ENCODE peak calls at places on chromosomes 3 and 15, in six cellular contexts. Y is colonic mucosa; P is endothelial cell; J is CD8-positive, alpha-beta T cell; U is AG09309; M is fibroblast of mammary gland. K is an unnamed sample.

GRCh38 chr3:197001972-197002700 is 27.5 kb downstream of the MELTF start:
- DNase-seq in Y (no peak), P (no peak), J (no peak), U (no peak), M (peak), K (no peak)

GRCh38 chr3:193572426-193572908 is 17.8 kb upstream of the ATP13A4 start:
- DNase-seq in Y (peak), P (peak), J (peak), U (peak), M (peak), K (peak)

GRCh38 chr15:67915374-67916050 is 75.7 kb upstream of the RNU6-1 start:
- DNase-seq in Y (peak), P (no peak), J (no peak), U (no peak), M (no peak), K (no peak)

GRCh38 chr3:75906555-75907112 is 121.3 kb upstream of the ZNF717 start:
- DNase-seq in Y (no peak), P (peak), J (no peak), U (peak), M (no peak), K (no peak)

GRCh38 chr3:159791336-159791735 is 197.3 kb upstream of the IL12A start:
- DNase-seq in Y (no peak), P (no peak), J (no peak), U (no peak), M (no peak), K (no peak)

GRCh38 chr15:22866066-22866465 is 27.6 kb downstream of the NIPA2 start:
- DNase-seq in Y (no peak), P (no peak), J (no peak), U (no peak), M (no peak), K (no peak)

GRCh38 chr15:40595773-40596172 is 1.7 kb downstream of the KNL1 start:
- DNase-seq in Y (no peak), P (no peak), J (no peak), U (no peak), M (no peak), K (no peak)

GRCh38 chr3:179451335-179452165 is at the start of gene GNB4:
- DNase-seq in Y (peak), P (peak), J (peak), U (peak), M (peak), K (peak)

GRCh38 chr15:71532994-71533393 is 277.4 kb upstream of the NR2E3 start:
- DNase-seq in Y (no peak), P (peak), J (no peak), U (no peak), M (peak), K (peak)

GRCh38 chr15:33425149-33425548 is 114.4 kb downstream of the RYR3 start:
- DNase-seq in Y (no peak), P (no peak), J (no peak), U (no peak), M (peak), K (no peak)

GRCh38 chr3:102181202-102181920 is 253.5 kb upstream of the ZPLD1 start:
- DNase-seq in Y (no peak), P (no peak), J (no peak), U (peak), M (peak), K (no peak)

GRCh38 chr15:31300208-31300661 is 26.4 kb upstream of the KLF13 start:
- DNase-seq in Y (no peak), P (no peak), J (no peak), U (no peak), M (no peak), K (no peak)

GRCh38 chr3:167450195-167450594 is 23.6 kb downstream of the SERPINI2 start:
- DNase-seq in Y (no peak), P (no peak), J (no peak), U (no peak), M (no peak), K (no peak)

GRCh38 chr3:65914032-65914739 is 124.5 kb downstream of the MAGI1 start:
- DNase-seq in Y (no peak), P (no peak), J (no peak), U (no peak), M (no peak), K (no peak)

GRCh38 chr3:188407158-188407880 is 253.4 kb downstream of the LPP start:
- DNase-seq in Y (no peak), P (no peak), J (no peak), U (no peak), M (peak), K (no peak)

GRCh38 chr3:155093261-155093660 is 13.1 kb downstream of the MME start:
- DNase-seq in Y (no peak), P (no peak), J (no peak), U (no peak), M (no peak), K (no peak)

GRCh38 chr3:16478516-16478915 is 35.0 kb downstream of the RFTN1 start:
- DNase-seq in Y (no peak), P (no peak), J (no peak), U (peak), M (peak), K (no peak)

GRCh38 chr3:46368569-46368968 is 2.2 kb upstream of the CCR5 start:
- DNase-seq in Y (peak), P (peak), J (peak), U (no peak), M (peak), K (peak)

GRCh38 chr15:49135893-49136292 is 19.5 kb downstream of the COPS2 start:
- DNase-seq in Y (no peak), P (no peak), J (no peak), U (peak), M (peak), K (no peak)

GRCh38 chr3:51934139-51934850 is 7.4 kb downstream of the RRP9 start:
- DNase-seq in Y (no peak), P (no peak), J (no peak), U (no peak), M (no peak), K (no peak)

GRCh38 chr3:126456211-126456610 is 19.5 kb downstream of the ZXDC start:
- DNase-seq in Y (no peak), P (no peak), J (no peak), U (no peak), M (no peak), K (no peak)

GRCh38 chr3:46209751-46210470 is 1.8 kb upstream of the CCR1 start:
- DNase-seq in Y (no peak), P (no peak), J (no peak), U (no peak), M (no peak), K (no peak)

GRCh38 chr15:60370804-60371700 is 26.7 kb downstream of the ANXA2 start:
- DNase-seq in Y (peak), P (no peak), J (no peak), U (peak), M (peak), K (no peak)

GRCh38 chr15:25527118-25527517 is 88.3 kb upstream of the UBE3A start:
- DNase-seq in Y (no peak), P (no peak), J (no peak), U (no peak), M (peak), K (no peak)

GRCh38 chr3:51343918-51344687 is 41.0 kb upstream of the MANF start:
- DNase-seq in Y (no peak), P (no peak), J (no peak), U (peak), M (peak), K (no peak)

GRCh38 chr3:160616721-160617120 is 51.4 kb upstream of the KPNA4 start:
- DNase-seq in Y (no peak), P (no peak), J (no peak), U (no peak), M (peak), K (no peak)

GRCh38 chr15:99110581-99111320 is 5.9 kb downstream of the SYNM start:
- DNase-seq in Y (no peak), P (no peak), J (no peak), U (no peak), M (no peak), K (no peak)

GRCh38 chr15:64763874-64764273 is 11.5 kb downstream of the RBPMS2 start:
- DNase-seq in Y (no peak), P (no peak), J (no peak), U (no peak), M (no peak), K (no peak)
- TF ChIP-seq CTCF in Y (no peak), P (no peak), J (no peak), U (no peak), M (no peak), K (no peak)

GRCh38 chr15:65962187-65962586 is 92.9 kb downstream of the RAB11A start:
- DNase-seq in Y (no peak), P (no peak), J (no peak), U (no peak), M (no peak), K (no peak)
- TF ChIP-seq CTCF in Y (no peak), P (no peak), J (no peak), U (peak), M (no peak), K (no peak)

DNA sequence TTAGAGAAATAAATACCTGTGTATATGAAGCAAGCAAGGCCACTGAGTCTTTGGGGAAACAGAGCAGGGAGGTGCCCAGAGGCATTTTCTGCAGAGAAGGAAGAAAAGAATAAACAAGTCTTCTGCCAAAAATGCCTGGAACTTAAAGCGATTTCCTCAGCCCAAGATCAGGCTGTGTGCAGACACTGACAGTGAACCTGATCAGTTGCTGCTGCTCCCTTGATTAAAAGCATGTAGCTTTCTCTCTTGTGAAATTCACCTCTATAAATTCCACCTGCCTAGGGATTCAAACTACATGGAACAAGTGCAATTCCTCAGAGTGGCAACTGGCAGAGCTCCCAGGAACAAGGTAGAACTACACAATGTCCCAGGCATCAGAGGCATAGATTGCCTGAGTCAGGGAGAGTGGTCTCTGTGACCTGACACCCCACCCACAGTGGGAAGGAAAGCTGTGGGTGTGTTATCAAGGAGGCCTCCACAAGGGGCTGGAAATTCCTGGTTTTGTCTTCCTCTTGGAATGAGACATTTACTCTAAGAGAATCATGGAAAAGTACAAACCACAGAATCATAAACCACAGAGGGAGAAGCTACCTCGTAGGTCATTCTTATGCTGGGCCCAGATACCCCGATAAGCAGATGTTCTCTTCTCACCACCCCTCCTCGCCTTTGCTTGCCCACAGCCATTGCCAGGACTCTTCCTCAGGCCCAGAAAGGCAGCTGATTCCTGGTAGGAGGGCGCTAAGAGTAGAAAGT is 1.8 kb upstream of the ZBTB38 start:
- DNase-seq in Y (peak), P (no peak), J (no peak), U (peak), M (peak), K (no peak)
- TF ChIP-seq CTCF in Y (no peak), P (no peak), J (no peak), U (no peak), M (peak), K (no peak)

GRCh38 chr3:64687781-64688515 is at the start of gene ADAMTS9:
- DNase-seq in Y (peak), P (peak), J (no peak), U (no peak), M (peak), K (no peak)
- TF ChIP-seq CTCF in Y (no peak), P (no peak), J (no peak), U (no peak), M (no peak), K (no peak)

DNA sequence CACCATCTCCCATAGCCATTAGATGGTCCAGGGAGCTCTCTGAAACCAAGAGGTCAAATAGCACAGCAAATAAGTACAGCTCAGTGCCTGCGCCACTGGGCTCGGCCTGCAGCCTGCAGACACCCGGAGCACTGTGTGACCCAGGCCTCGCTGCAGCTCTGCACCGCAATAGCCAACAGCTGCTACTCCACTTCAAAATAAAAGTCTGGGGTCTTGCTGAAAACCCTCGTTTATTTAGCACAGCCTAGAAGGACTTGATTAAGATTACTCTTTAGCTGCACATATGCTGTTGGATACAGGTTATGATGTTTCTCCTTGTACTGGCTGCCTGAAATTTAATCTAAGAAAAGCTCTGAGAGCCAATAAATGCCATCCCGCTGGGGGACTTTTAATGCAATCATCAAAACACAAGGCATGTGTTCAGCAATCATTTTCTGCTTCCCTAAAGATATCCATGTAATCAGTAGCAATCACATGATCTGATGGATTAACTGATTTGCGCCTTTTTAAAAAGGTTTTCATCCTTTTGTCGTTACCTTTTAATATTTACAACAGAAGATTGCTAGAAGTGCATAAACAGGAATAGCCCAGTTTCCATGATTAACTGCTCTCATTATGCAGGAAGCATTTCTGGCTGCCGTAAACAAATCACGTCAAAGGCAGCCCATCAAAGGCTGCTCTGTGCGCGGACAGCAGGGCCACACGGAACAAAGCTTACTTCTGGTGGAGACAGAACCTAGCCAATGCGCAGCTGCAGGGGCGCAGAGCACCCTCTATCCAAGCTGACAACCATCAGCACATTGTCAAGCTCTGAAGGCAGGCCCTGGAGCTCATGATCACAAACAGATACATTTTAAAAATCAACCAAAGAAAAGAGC is 58.8 kb downstream of the CLASP2 start:
- DNase-seq in Y (peak), P (peak), J (peak), U (no peak), M (peak), K (peak)
- TF ChIP-seq CTCF in Y (no peak), P (no peak), J (no peak), U (peak), M (no peak), K (no peak)

DNA sequence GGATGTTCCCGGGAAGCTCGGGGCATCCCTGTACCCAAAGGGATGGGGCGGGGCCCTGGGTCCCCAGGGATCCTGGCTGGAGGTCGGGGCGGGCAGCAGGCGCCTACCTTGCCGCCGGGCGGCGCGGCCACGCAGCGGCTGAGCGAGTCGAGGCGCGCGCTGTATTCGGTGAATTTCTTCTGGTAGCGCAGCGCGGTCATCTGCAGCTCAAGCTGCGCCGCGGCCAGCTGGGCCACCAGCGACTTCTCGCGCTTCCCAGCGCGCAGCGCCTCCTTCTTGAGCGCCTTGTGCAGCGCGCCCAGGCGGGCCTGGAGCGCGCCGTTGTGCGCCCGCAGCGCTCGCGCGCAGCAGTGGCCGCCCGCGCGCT is 762 bp downstream of the PDZRN3 start:
- DNase-seq in Y (peak), P (peak), J (no peak), U (no peak), M (peak), K (no peak)
- TF ChIP-seq CTCF in Y (no peak), P (no peak), J (no peak), U (no peak), M (no peak), K (no peak)

GRCh38 chr3:114660808-114661207 is 367.0 kb downstream of the TIGIT start:
- DNase-seq in Y (no peak), P (no peak), J (no peak), U (no peak), M (no peak), K (no peak)

GRCh38 chr3:114664006-114664405 is 370.2 kb downstream of the TIGIT start:
- DNase-seq in Y (no peak), P (no peak), J (no peak), U (no peak), M (no peak), K (no peak)

GRCh38 chr3:114659109-114660081 is 365.6 kb downstream of the TIGIT start:
- DNase-seq in Y (peak), P (no peak), J (no peak), U (no peak), M (peak), K (no peak)

GRCh38 chr3:114660124-114660523 is 366.3 kb downstream of the TIGIT start:
- DNase-seq in Y (peak), P (no peak), J (no peak), U (no peak), M (peak), K (no peak)
- TF ChIP-seq CTCF in Y (no peak), P (no peak), J (no peak), U (no peak), M (no peak), K (no peak)

GRCh38 chr3:57949779-57950618 is 58.2 kb upstream of the FLNB start:
- DNase-seq in Y (no peak), P (no peak), J (no peak), U (no peak), M (peak), K (no peak)
- TF ChIP-seq CTCF in Y (no peak), P (no peak), J (no peak), U (peak), M (peak), K (no peak)

GRCh38 chr3:186514296-186515002 is 29.7 kb downstream of the CRYGS start:
- DNase-seq in Y (no peak), P (peak), J (no peak), U (no peak), M (no peak), K (no peak)
- TF ChIP-seq CTCF in Y (peak), P (peak), J (peak), U (peak), M (peak), K (no peak)

K was measured in GM20000.